ENCODE peak calls at places on chromosomes 4 and X, in six cellular contexts. One of them, this sample, is unnamed.

GRCh38 chrX:78092296-78092695 is 11.8 kb upstream of the PGK1 start:
- DNase-seq in naive thymus-derived CD4-positive, alpha-beta T cell: no peak
- DNase-seq in psoas muscle: no peak
- DNase-seq in thoracic aorta: no peak
- DNase-seq in fibroblast of lung: peak; percentile 52
- DNase-seq in OCI-LY7: peak; percentile 7
- DNase-seq in this sample: no peak

GRCh38 chrX:78517124-78517523 is 142.0 kb downstream of the RTL3 start:
- DNase-seq in thoracic aorta: no peak
- DNase-seq in OCI-LY7: no peak
- DNase-seq in fibroblast of lung: peak; percentile 57
- DNase-seq in psoas muscle: no peak
- DNase-seq in naive thymus-derived CD4-positive, alpha-beta T cell: no peak
- DNase-seq in this sample: peak; percentile 83

GRCh38 chr4:2352729-2353221 is 65.7 kb downstream of the ZFYVE28 start:
- DNase-seq in OCI-LY7: no peak
- DNase-seq in thoracic aorta: no peak
- DNase-seq in psoas muscle: no peak
- DNase-seq in naive thymus-derived CD4-positive, alpha-beta T cell: no peak
- DNase-seq in fibroblast of lung: no peak
- DNase-seq in this sample: no peak

GRCh38 chrX:39896951-39897740 is 200.6 kb downstream of the BCOR start:
- DNase-seq in fibroblast of lung: peak; percentile 82
- DNase-seq in OCI-LY7: no peak
- DNase-seq in thoracic aorta: no peak
- DNase-seq in naive thymus-derived CD4-positive, alpha-beta T cell: no peak
- DNase-seq in psoas muscle: peak; percentile 64
- DNase-seq in this sample: no peak

GRCh38 chrX:136551410-136551809 is 19.4 kb downstream of the VGLL1 start:
- DNase-seq in psoas muscle: no peak
- DNase-seq in thoracic aorta: no peak
- DNase-seq in fibroblast of lung: no peak
- DNase-seq in naive thymus-derived CD4-positive, alpha-beta T cell: no peak
- DNase-seq in OCI-LY7: no peak
- DNase-seq in this sample: no peak

GRCh38 chrX:124435616-124436015 is 89.3 kb downstream of the SH2D1A start:
- DNase-seq in OCI-LY7: no peak
- DNase-seq in naive thymus-derived CD4-positive, alpha-beta T cell: no peak
- DNase-seq in fibroblast of lung: no peak
- DNase-seq in thoracic aorta: no peak
- DNase-seq in psoas muscle: no peak
- DNase-seq in this sample: no peak

GRCh38 chr4:24330198-24330972 is 254.0 kb downstream of the DHX15 start:
- DNase-seq in naive thymus-derived CD4-positive, alpha-beta T cell: no peak
- DNase-seq in OCI-LY7: no peak
- DNase-seq in thoracic aorta: no peak
- DNase-seq in fibroblast of lung: peak; percentile 58
- DNase-seq in psoas muscle: peak; percentile 62
- DNase-seq in this sample: no peak

GRCh38 chrX:71996138-71996537 is 85.5 kb downstream of the NHSL2 start:
- DNase-seq in naive thymus-derived CD4-positive, alpha-beta T cell: no peak
- DNase-seq in OCI-LY7: no peak
- DNase-seq in psoas muscle: no peak
- DNase-seq in fibroblast of lung: no peak
- DNase-seq in thoracic aorta: no peak
- DNase-seq in this sample: no peak

GRCh38 chr4:16382571-16382970 is 156.3 kb upstream of the TAPT1 start:
- DNase-seq in fibroblast of lung: no peak
- DNase-seq in thoracic aorta: no peak
- DNase-seq in naive thymus-derived CD4-positive, alpha-beta T cell: no peak
- DNase-seq in psoas muscle: no peak
- DNase-seq in OCI-LY7: no peak
- DNase-seq in this sample: no peak

GRCh38 chr4:38686682-38687081 is 22.7 kb downstream of the KLF3 start:
- DNase-seq in naive thymus-derived CD4-positive, alpha-beta T cell: no peak
- DNase-seq in thoracic aorta: no peak
- DNase-seq in psoas muscle: no peak
- DNase-seq in fibroblast of lung: no peak
- DNase-seq in OCI-LY7: no peak
- DNase-seq in this sample: no peak

GRCh38 chrX:57367649-57368048 is 81.1 kb downstream of the FAAH2 start:
- DNase-seq in naive thymus-derived CD4-positive, alpha-beta T cell: no peak
- DNase-seq in OCI-LY7: no peak
- DNase-seq in psoas muscle: no peak
- DNase-seq in fibroblast of lung: no peak
- DNase-seq in thoracic aorta: no peak
- DNase-seq in this sample: no peak

GRCh38 chrX:40513012-40513411 is 67.8 kb upstream of the ATP6AP2 start:
- DNase-seq in thoracic aorta: no peak
- DNase-seq in fibroblast of lung: no peak
- DNase-seq in naive thymus-derived CD4-positive, alpha-beta T cell: no peak
- DNase-seq in OCI-LY7: no peak
- DNase-seq in psoas muscle: no peak
- DNase-seq in this sample: no peak

GRCh38 chr4:102519925-102520324 is 18.8 kb downstream of the NFKB1 start:
- DNase-seq in fibroblast of lung: no peak
- DNase-seq in OCI-LY7: no peak
- DNase-seq in thoracic aorta: no peak
- DNase-seq in psoas muscle: no peak
- DNase-seq in naive thymus-derived CD4-positive, alpha-beta T cell: no peak
- DNase-seq in this sample: no peak

GRCh38 chr4:102518703-102519131 is 17.6 kb downstream of the NFKB1 start:
- DNase-seq in thoracic aorta: no peak
- DNase-seq in fibroblast of lung: no peak
- DNase-seq in OCI-LY7: no peak
- DNase-seq in naive thymus-derived CD4-positive, alpha-beta T cell: no peak
- DNase-seq in psoas muscle: no peak
- DNase-seq in this sample: peak; percentile 53

GRCh38 chr4:102521570-102522553 is 20.7 kb downstream of the NFKB1 start:
- DNase-seq in OCI-LY7: no peak
- DNase-seq in psoas muscle: no peak
- DNase-seq in thoracic aorta: no peak
- DNase-seq in naive thymus-derived CD4-positive, alpha-beta T cell: no peak
- DNase-seq in fibroblast of lung: no peak
- DNase-seq in this sample: no peak

GRCh38 chr4:102514298-102514964 is 13.3 kb downstream of the NFKB1 start:
- DNase-seq in OCI-LY7: no peak
- DNase-seq in fibroblast of lung: no peak
- DNase-seq in psoas muscle: no peak
- DNase-seq in naive thymus-derived CD4-positive, alpha-beta T cell: no peak
- DNase-seq in thoracic aorta: no peak
- DNase-seq in this sample: no peak

GRCh38 chr4:102517753-102518152 is 16.6 kb downstream of the NFKB1 start:
- DNase-seq in naive thymus-derived CD4-positive, alpha-beta T cell: no peak
- DNase-seq in thoracic aorta: no peak
- DNase-seq in psoas muscle: no peak
- DNase-seq in OCI-LY7: no peak
- DNase-seq in fibroblast of lung: no peak
- DNase-seq in this sample: no peak
- H3K27ac ChIP-seq in naive thymus-derived CD4-positive, alpha-beta T cell: peak overlapping the region; percentile 48
- H3K27ac ChIP-seq in thoracic aorta: no peak overlapping the region
- H3K27ac ChIP-seq in psoas muscle: no peak overlapping the region
- H3K27ac ChIP-seq in OCI-LY7: no peak overlapping the region
- H3K27ac ChIP-seq in fibroblast of lung: no peak overlapping the region
- H3K27ac ChIP-seq in this sample: no peak overlapping the region

GRCh38 chrX:2345562-2345961 is 155.2 kb downstream of the DHRSX start:
- DNase-seq in thoracic aorta: no peak
- DNase-seq in OCI-LY7: no peak
- DNase-seq in fibroblast of lung: no peak
- DNase-seq in naive thymus-derived CD4-positive, alpha-beta T cell: no peak
- DNase-seq in psoas muscle: no peak
- DNase-seq in this sample: no peak

GRCh38 chrX:2351999-2352995 is 148.5 kb downstream of the DHRSX start:
- DNase-seq in fibroblast of lung: peak; percentile 99
- DNase-seq in OCI-LY7: no peak
- DNase-seq in psoas muscle: no peak
- DNase-seq in naive thymus-derived CD4-positive, alpha-beta T cell: no peak
- DNase-seq in thoracic aorta: no peak
- DNase-seq in this sample: no peak

GRCh38 chrX:2351321-2351720 is 149.5 kb downstream of the DHRSX start:
- DNase-seq in naive thymus-derived CD4-positive, alpha-beta T cell: no peak
- DNase-seq in psoas muscle: no peak
- DNase-seq in OCI-LY7: no peak
- DNase-seq in fibroblast of lung: peak; percentile 81
- DNase-seq in thoracic aorta: no peak
- DNase-seq in this sample: no peak

GRCh38 chrX:2346158-2346557 is 154.6 kb downstream of the DHRSX start:
- DNase-seq in thoracic aorta: no peak
- DNase-seq in OCI-LY7: no peak
- DNase-seq in fibroblast of lung: no peak
- DNase-seq in naive thymus-derived CD4-positive, alpha-beta T cell: no peak
- DNase-seq in psoas muscle: no peak
- DNase-seq in this sample: no peak

DNA sequence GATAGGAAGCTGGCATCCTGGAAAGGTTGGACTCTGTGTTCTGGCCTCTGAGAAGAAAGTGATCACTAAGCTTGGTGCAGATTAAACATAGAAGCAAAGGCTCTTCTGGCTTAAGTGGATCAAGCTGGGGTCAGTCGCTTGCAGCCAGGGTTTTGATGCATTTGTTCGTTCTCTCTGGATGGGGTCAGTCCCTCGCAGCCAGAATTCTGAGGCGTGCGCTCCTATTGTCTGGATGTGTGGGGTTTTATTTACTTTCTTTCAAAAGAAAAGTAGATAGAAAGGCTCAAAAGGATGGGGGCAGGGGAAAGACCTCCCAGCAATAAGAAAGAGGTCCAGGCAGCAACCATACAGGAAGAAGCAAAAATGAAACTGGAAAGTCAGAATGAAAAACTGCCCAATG is 152.6 kb downstream of the DHRSX start:
- DNase-seq in naive thymus-derived CD4-positive, alpha-beta T cell: no peak
- DNase-seq in fibroblast of lung: no peak
- DNase-seq in OCI-LY7: no peak
- DNase-seq in psoas muscle: no peak
- DNase-seq in thoracic aorta: no peak
- DNase-seq in this sample: no peak
- H3K9me3 ChIP-seq in naive thymus-derived CD4-positive, alpha-beta T cell: no peaks in the 10 kb centered on the region
- H3K9me3 ChIP-seq in fibroblast of lung: no peaks in the 10 kb centered on the region
- H3K9me3 ChIP-seq in OCI-LY7: no peaks in the 10 kb centered on the region
- H3K9me3 ChIP-seq in psoas muscle: no peaks in the 10 kb centered on the region
- H3K9me3 ChIP-seq in thoracic aorta: no peaks in the 10 kb centered on the region
- H3K9me3 ChIP-seq in this sample: no peaks in the 10 kb centered on the region

GRCh38 chrX:115892056-115892708 is 278.4 kb upstream of the AGTR2 start:
- DNase-seq in psoas muscle: peak; percentile 23
- DNase-seq in thoracic aorta: no peak
- DNase-seq in naive thymus-derived CD4-positive, alpha-beta T cell: no peak
- DNase-seq in fibroblast of lung: no peak
- DNase-seq in OCI-LY7: no peak
- DNase-seq in this sample: no peak
- H3K27ac ChIP-seq in psoas muscle: peak overlapping the region; percentile 78
- H3K27ac ChIP-seq in thoracic aorta: no peak overlapping the region
- H3K27ac ChIP-seq in naive thymus-derived CD4-positive, alpha-beta T cell: no peak overlapping the region
- H3K27ac ChIP-seq in fibroblast of lung: no peak overlapping the region
- H3K27ac ChIP-seq in OCI-LY7: no peak overlapping the region
- H3K27ac ChIP-seq in this sample: no peak overlapping the region

DNA sequence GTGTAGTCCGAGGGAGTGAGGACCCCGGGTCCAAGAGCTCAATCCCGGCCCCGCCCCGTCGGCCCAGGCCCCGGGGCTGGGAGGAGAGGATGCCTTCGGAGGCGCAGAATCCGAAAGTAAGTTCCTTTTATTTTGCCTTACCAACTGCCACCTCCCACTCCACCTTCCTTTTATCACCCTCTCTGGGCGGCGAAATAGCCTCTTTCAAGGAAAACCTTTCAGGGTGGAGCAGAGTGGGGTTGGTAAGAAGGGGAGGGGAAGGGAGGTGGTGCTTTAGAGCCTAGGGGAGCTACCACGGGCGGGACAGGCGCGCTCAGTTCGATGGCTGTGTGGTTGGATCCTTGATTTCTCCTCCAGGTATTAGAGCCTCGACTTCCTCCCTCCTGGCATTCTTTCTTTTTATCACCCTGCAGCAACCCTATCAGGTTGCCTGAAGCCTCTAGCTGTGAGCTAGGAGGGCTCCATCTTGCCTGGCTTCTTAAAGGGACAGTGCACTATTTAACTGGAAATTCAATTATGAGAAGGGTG is 191.2 kb downstream of the RRAGB start:
- DNase-seq in OCI-LY7: no peak
- DNase-seq in psoas muscle: no peak
- DNase-seq in fibroblast of lung: peak; percentile 1
- DNase-seq in thoracic aorta: no peak
- DNase-seq in naive thymus-derived CD4-positive, alpha-beta T cell: no peak
- DNase-seq in this sample: peak; percentile 47
- H3K9me3 ChIP-seq in OCI-LY7: no peaks in the 10 kb centered on the region
- H3K9me3 ChIP-seq in psoas muscle: no peaks in the 10 kb centered on the region
- H3K9me3 ChIP-seq in fibroblast of lung: no peaks in the 10 kb centered on the region
- H3K9me3 ChIP-seq in thoracic aorta: no peaks in the 10 kb centered on the region
- H3K9me3 ChIP-seq in naive thymus-derived CD4-positive, alpha-beta T cell: no peaks in the 10 kb centered on the region
- H3K9me3 ChIP-seq in this sample: no peaks in the 10 kb centered on the region

GRCh38 chrX:47313056-47313455 is 57.3 kb upstream of the ZNF157 start:
- DNase-seq in thoracic aorta: no peak
- DNase-seq in fibroblast of lung: no peak
- DNase-seq in naive thymus-derived CD4-positive, alpha-beta T cell: no peak
- DNase-seq in psoas muscle: no peak
- DNase-seq in OCI-LY7: no peak
- DNase-seq in this sample: no peak

GRCh38 chrX:47316276-47317025 is 53.9 kb upstream of the ZNF157 start:
- DNase-seq in OCI-LY7: no peak
- DNase-seq in naive thymus-derived CD4-positive, alpha-beta T cell: no peak
- DNase-seq in psoas muscle: no peak
- DNase-seq in fibroblast of lung: peak; percentile 23
- DNase-seq in thoracic aorta: no peak
- DNase-seq in this sample: no peak

GRCh38 chrX:47311857-47312774 is 58.3 kb upstream of the ZNF157 start:
- DNase-seq in OCI-LY7: peak; percentile 48
- DNase-seq in naive thymus-derived CD4-positive, alpha-beta T cell: peak; percentile 6
- DNase-seq in psoas muscle: no peak
- DNase-seq in fibroblast of lung: peak; percentile 55
- DNase-seq in thoracic aorta: no peak
- DNase-seq in this sample: peak; percentile 44
- H3K27ac ChIP-seq in OCI-LY7: no peak overlapping the region
- H3K27ac ChIP-seq in naive thymus-derived CD4-positive, alpha-beta T cell: no peak overlapping the region
- H3K27ac ChIP-seq in psoas muscle: no peak overlapping the region
- H3K27ac ChIP-seq in fibroblast of lung: no peak overlapping the region
- H3K27ac ChIP-seq in thoracic aorta: no peak overlapping the region
- H3K27ac ChIP-seq in this sample: no peak overlapping the region

GRCh38 chrX:68697036-68697435 is 49.6 kb downstream of the STARD8 start:
- DNase-seq in thoracic aorta: no peak
- DNase-seq in fibroblast of lung: no peak
- DNase-seq in naive thymus-derived CD4-positive, alpha-beta T cell: no peak
- DNase-seq in psoas muscle: no peak
- DNase-seq in OCI-LY7: no peak
- DNase-seq in this sample: no peak
- H3K9me3 ChIP-seq in thoracic aorta: no peaks in the 10 kb centered on the region
- H3K9me3 ChIP-seq in fibroblast of lung: no peaks in the 10 kb centered on the region
- H3K9me3 ChIP-seq in naive thymus-derived CD4-positive, alpha-beta T cell: no peaks in the 10 kb centered on the region
- H3K9me3 ChIP-seq in psoas muscle: no peaks in the 10 kb centered on the region
- H3K9me3 ChIP-seq in OCI-LY7: no peaks in the 10 kb centered on the region
- H3K9me3 ChIP-seq in this sample: no peaks in the 10 kb centered on the region

This sample was measured in CD4-positive, CD25-positive, alpha-beta regulatory T cell.